ENCODE peak calls at places on chromosome 5, in six cellular contexts. W is Calu3; M is IMR-90; S is cardiac muscle cell; R is CD4-positive, alpha-beta T cell; N is GM13977. D is an unnamed sample.

GRCh38 chr5:30099634-30100033 is 1093.9 kb upstream of the CDH6 start:
- DNase-seq in N (no peak), M (no peak), W (no peak), R (no peak), S (no peak), D (no peak)

GRCh38 chr5:61298580-61298979 is 33.5 kb upstream of the ZSWIM6 start:
- DNase-seq in N (no peak), W (no peak), S (no peak), R (no peak), M (peak), D (no peak)

GRCh38 chr5:107997338-107997979 is 326.7 kb upstream of the EFNA5 start:
- DNase-seq in R (no peak), S (no peak), M (peak), N (no peak), W (no peak), D (no peak)

GRCh38 chr5:59188415-59189225 is 605.7 kb downstream of the RAB3C start:
- DNase-seq in N (peak), W (peak), R (peak), S (peak), M (peak), D (peak)

GRCh38 chr5:10656176-10656830 is 92.4 kb downstream of the ANKRD33B start:
- DNase-seq in R (no peak), S (no peak), W (no peak), N (no peak), M (peak), D (no peak)

GRCh38 chr5:72497823-72498222 is 9.4 kb downstream of the ZNF366 start:
- DNase-seq in N (no peak), M (no peak), W (no peak), R (no peak), S (no peak), D (no peak)

GRCh38 chr5:137639645-137640044 is 96.2 kb downstream of the KLHL3 start:
- DNase-seq in N (no peak), S (no peak), W (no peak), R (no peak), M (no peak), D (no peak)

GRCh38 chr5:171336486-171337206 is 27.6 kb downstream of the TLX3 start:
- DNase-seq in N (no peak), W (peak), S (peak), R (no peak), M (peak), D (peak)

GRCh38 chr5:68845121-68845520 is 248.7 kb upstream of the SLC30A5 start:
- DNase-seq in W (no peak), N (no peak), S (no peak), R (no peak), M (no peak), D (no peak)

GRCh38 chr5:149014634-149015033 is 48.2 kb downstream of the SH3TC2 start:
- DNase-seq in R (no peak), S (no peak), N (no peak), W (no peak), M (no peak), D (no peak)

GRCh38 chr5:72109625-72110024 is 2.4 kb downstream of the MAP1B start:
- DNase-seq in S (peak), R (no peak), M (no peak), W (no peak), N (no peak), D (peak)

GRCh38 chr5:45454114-45454513 is 242.1 kb downstream of the HCN1 start:
- DNase-seq in W (peak), S (peak), M (peak), N (no peak), R (no peak), D (peak)

GRCh38 chr5:180379355-180380070 is 26.4 kb upstream of the GFPT2 start:
- DNase-seq in S (no peak), R (no peak), M (no peak), N (no peak), W (no peak), D (no peak)

GRCh38 chr5:143605403-143606005 is 202.0 kb upstream of the NR3C1 start:
- DNase-seq in M (peak), S (no peak), R (no peak), W (no peak), N (no peak), D (no peak)

GRCh38 chr5:134149571-134150303 is 27.0 kb downstream of the SKP1 start:
- DNase-seq in R (no peak), W (peak), M (peak), N (no peak), S (no peak), D (no peak)

GRCh38 chr5:54651482-54652076 is 134.0 kb downstream of the SNX18 start:
- DNase-seq in N (no peak), R (no peak), W (peak), S (peak), M (peak), D (no peak)

GRCh38 chr5:154541553-154541952 is 63.5 kb upstream of the HAND1 start:
- DNase-seq in W (no peak), R (no peak), M (no peak), N (no peak), S (no peak), D (peak)
- TF ChIP-seq CTCF in W (no peak), R (no peak), M (no peak), N (no peak), S (no peak), D (no peak)

DNA sequence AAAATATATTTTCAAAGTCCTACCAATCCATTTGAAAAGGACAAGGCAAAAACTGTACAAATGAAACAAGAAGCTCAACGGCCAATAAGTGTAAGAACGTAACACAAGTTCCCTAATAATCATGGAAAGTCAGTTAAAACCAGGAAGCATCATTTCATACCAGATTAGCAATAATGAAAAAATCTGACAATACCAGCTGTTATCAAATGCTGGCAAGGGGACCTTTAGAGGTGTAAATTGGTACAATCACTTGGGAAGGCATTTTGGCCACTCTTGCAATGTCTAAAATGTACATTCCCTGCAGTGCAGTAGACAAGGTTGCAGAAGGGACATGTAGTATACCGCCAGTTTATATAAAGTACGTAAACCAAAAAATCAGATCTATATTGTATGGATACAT is 10.1 kb upstream of the SEMA5A start:
- DNase-seq in N (no peak), W (no peak), R (no peak), S (no peak), M (no peak), D (no peak)
- TF ChIP-seq CTCF in N (no peak), W (no peak), R (no peak), S (no peak), M (no peak), D (no peak)

DNA sequence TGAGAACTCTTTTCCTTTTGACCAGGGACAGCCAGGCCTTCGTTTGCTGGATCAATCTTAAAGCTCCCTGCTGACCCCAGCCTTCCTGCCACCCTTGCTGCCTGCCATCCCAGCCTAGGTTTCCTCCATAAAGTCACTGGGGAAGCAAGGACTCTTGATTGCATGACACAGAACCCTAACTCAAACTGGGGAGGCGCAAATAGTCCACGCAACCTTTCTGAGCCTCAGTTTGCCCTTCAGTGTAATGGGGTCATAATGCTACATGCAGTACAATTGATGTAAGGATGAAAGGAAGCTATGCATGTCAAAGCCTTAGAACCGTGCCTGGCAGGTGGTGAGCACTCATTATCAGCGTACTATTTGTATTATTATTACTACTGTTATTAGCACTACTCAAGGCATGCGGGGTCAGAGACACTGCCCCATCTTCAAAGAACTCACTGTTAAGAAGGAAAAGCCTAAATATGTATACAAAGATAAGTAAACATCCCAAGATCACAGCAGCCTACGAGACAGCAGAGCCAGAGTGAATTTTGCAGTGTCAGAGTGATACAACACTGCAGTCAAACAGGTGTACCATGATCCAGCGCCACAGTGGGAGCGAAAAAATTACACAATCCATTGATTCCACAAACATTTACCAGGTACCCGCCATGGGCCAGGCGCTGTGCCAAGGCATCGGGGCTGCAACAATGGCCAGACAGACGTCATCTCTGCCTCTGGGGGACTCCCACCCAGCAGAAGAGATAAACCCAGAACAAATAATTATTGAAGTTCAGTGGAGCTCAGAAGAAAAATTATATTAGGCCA is 16.9 kb upstream of the CPLX2 start:
- DNase-seq in N (no peak), R (no peak), W (no peak), M (no peak), S (no peak), D (no peak)
- TF ChIP-seq CTCF in N (no peak), R (no peak), W (no peak), M (no peak), S (no peak), D (no peak)

GRCh38 chr5:62780888-62781287 is 202.3 kb downstream of the LRRC70 start:
- DNase-seq in S (no peak), R (no peak), W (no peak), N (no peak), M (no peak), D (peak)
- TF ChIP-seq CTCF in S (no peak), R (no peak), W (no peak), N (no peak), M (no peak), D (no peak)

D was measured in nephron progenitor cell.